ENCODE peak calls at places on chromosomes 3 and 15, in nine cellular contexts. Y is HFF-Myc; J is WTC11; A is activated T-helper 1 cell treated with Interleukin-2 at 50 U/mL for 16 hours; Q is G401; O is activated T-cell treated with anti-CD3 and anti-CD28 coated beads, Interleukin-2, amount 50 U/mL, for 48 hours; D is LoVo; X is activated CD4-positive, alpha-beta memory T cell treated with anti-CD3 and anti-CD28 coated beads for 36 hours; F is SJSA1. C is an unnamed sample.

GRCh38 chr15:55654541-55654940 is 66.4 kb upstream of the PYGO1 start:
- DNase-seq in X (no peak), D (no peak), A (no peak), Q (no peak), O (no peak), J (no peak), Y (no peak), F (no peak), C (no peak)

GRCh38 chr3:40340541-40341170 is 31.1 kb downstream of the EIF1B start:
- DNase-seq in A (no peak), Q (no peak), Y (no peak), D (no peak), X (no peak), J (no peak), O (no peak), F (no peak), C (no peak)

GRCh38 chr3:39284457-39284881 is 4.6 kb upstream of the CX3CR1 start:
- DNase-seq in Y (no peak), O (peak), Q (no peak), J (no peak), A (no peak), X (no peak), D (no peak), F (no peak), C (no peak)

GRCh38 chr3:44914936-44915335 is 40.5 kb downstream of the TGM4 start:
- DNase-seq in A (no peak), D (no peak), J (peak), O (no peak), F (no peak), Q (no peak), X (no peak), Y (no peak), C (no peak)

GRCh38 chr3:122975163-122975923 is 52.2 kb downstream of the SEMA5B start:
- DNase-seq in Q (no peak), F (no peak), A (no peak), O (peak), Y (no peak), J (peak), X (peak), D (peak), C (peak)

GRCh38 chr3:194840661-194841514 is 155.2 kb downstream of the FAM43A start:
- DNase-seq in X (no peak), F (peak), J (no peak), Y (no peak), A (no peak), O (no peak), Q (no peak), D (peak), C (no peak)

GRCh38 chr3:196292281-196292923 is 4.9 kb upstream of the PCYT1A start:
- DNase-seq in Q (no peak), Y (no peak), O (no peak), D (no peak), F (no peak), A (no peak), J (peak), X (no peak), C (no peak)

GRCh38 chr15:78259232-78259631 is 5.1 kb upstream of the DNAJA4 start:
- DNase-seq in J (no peak), A (no peak), F (no peak), X (no peak), O (no peak), D (peak), Q (no peak), Y (no peak), C (no peak)

GRCh38 chr3:10641760-10642159 is 136.4 kb upstream of the ATP2B2 start:
- DNase-seq in O (no peak), Y (no peak), A (no peak), J (no peak), D (no peak), F (no peak), X (no peak), Q (no peak), C (no peak)

GRCh38 chr3:63192248-63192647 is 85.9 kb upstream of the SYNPR start:
- DNase-seq in J (no peak), O (no peak), A (no peak), F (no peak), D (no peak), Y (no peak), Q (no peak), X (no peak), C (no peak)

GRCh38 chr3:128794788-128795649 is 69.0 kb downstream of the RAB7A start:
- DNase-seq in O (peak), A (peak), Y (no peak), F (peak), J (peak), Q (peak), D (peak), X (peak), C (peak)

GRCh38 chr3:6644070-6644929 is 216.6 kb upstream of the GRM7 start:
- DNase-seq in D (no peak), A (no peak), Q (no peak), J (no peak), Y (no peak), O (no peak), F (no peak), X (no peak), C (no peak)

GRCh38 chr3:183572935-183573334 is 17.4 kb upstream of the KLHL6 start:
- DNase-seq in O (no peak), Y (no peak), D (no peak), X (no peak), A (no peak), J (no peak), F (no peak), Q (no peak), C (no peak)

GRCh38 chr3:49927798-49928197 is 1.8 kb downstream of the MON1A start:
- DNase-seq in J (no peak), X (no peak), D (no peak), A (no peak), Q (no peak), Y (no peak), O (no peak), F (no peak), C (no peak)

GRCh38 chr3:27729748-27730611 is 7.9 kb upstream of the EOMES start:
- DNase-seq in D (no peak), F (no peak), X (peak), A (no peak), J (no peak), O (peak), Y (no peak), Q (peak), C (no peak)

GRCh38 chr3:12658593-12659058 is 5.3 kb downstream of the RAF1 start:
- DNase-seq in D (peak), O (no peak), J (no peak), A (no peak), Y (peak), Q (no peak), F (peak), X (no peak), C (no peak)

C was measured in HS-27A.